ENCODE peak calls at places on chromosomes 2 and 18, in eight cellular contexts. One of them, this sample, is unnamed.

GRCh38 chr2:101277111-101277510 is 24.4 kb downstream of the CNOT11 start:
- DNase-seq in left ventricle myocardium superior: no peak
- DNase-seq in cardiac muscle cell: peak
- DNase-seq in cardiac septum: no peak
- DNase-seq in H54: no peak
- DNase-seq in adipocyte: no peak
- DNase-seq in mesenteric fat pad: no peak
- DNase-seq in endodermal cell: no peak
- DNase-seq in this sample: no peak

GRCh38 chr2:241896746-241897201 is 27.2 kb downstream of the RTP5 start:
- DNase-seq in cardiac muscle cell: no peak
- DNase-seq in cardiac septum: peak
- DNase-seq in endodermal cell: no peak
- DNase-seq in left ventricle myocardium superior: peak
- DNase-seq in H54: no peak
- DNase-seq in mesenteric fat pad: no peak
- DNase-seq in adipocyte: no peak
- DNase-seq in this sample: no peak

GRCh38 chr2:20235655-20236302 is 10.8 kb upstream of the SDC1 start:
- DNase-seq in adipocyte: no peak
- DNase-seq in endodermal cell: peak
- DNase-seq in cardiac muscle cell: no peak
- DNase-seq in cardiac septum: no peak
- DNase-seq in mesenteric fat pad: no peak
- DNase-seq in H54: peak
- DNase-seq in left ventricle myocardium superior: no peak
- DNase-seq in this sample: peak

GRCh38 chr2:129010262-129010661 is 691.6 kb upstream of the HS6ST1 start:
- DNase-seq in mesenteric fat pad: no peak
- DNase-seq in H54: no peak
- DNase-seq in cardiac septum: no peak
- DNase-seq in cardiac muscle cell: no peak
- DNase-seq in endodermal cell: no peak
- DNase-seq in left ventricle myocardium superior: no peak
- DNase-seq in adipocyte: no peak
- DNase-seq in this sample: no peak

GRCh38 chr2:141041281-141041680 is 1089.5 kb downstream of the LRP1B start:
- DNase-seq in H54: no peak
- DNase-seq in cardiac septum: no peak
- DNase-seq in cardiac muscle cell: peak
- DNase-seq in left ventricle myocardium superior: no peak
- DNase-seq in endodermal cell: no peak
- DNase-seq in adipocyte: no peak
- DNase-seq in mesenteric fat pad: no peak
- DNase-seq in this sample: no peak

GRCh38 chr2:190679813-190680591 is 31.1 kb downstream of the NAB1 start:
- DNase-seq in endodermal cell: peak
- DNase-seq in mesenteric fat pad: no peak
- DNase-seq in H54: no peak
- DNase-seq in cardiac septum: no peak
- DNase-seq in adipocyte: no peak
- DNase-seq in cardiac muscle cell: peak
- DNase-seq in left ventricle myocardium superior: peak
- DNase-seq in this sample: peak

GRCh38 chr18:71673954-71674353 is 870.2 kb downstream of the CBLN2 start:
- DNase-seq in mesenteric fat pad: no peak
- DNase-seq in endodermal cell: no peak
- DNase-seq in H54: no peak
- DNase-seq in cardiac muscle cell: no peak
- DNase-seq in left ventricle myocardium superior: no peak
- DNase-seq in cardiac septum: no peak
- DNase-seq in adipocyte: no peak
- DNase-seq in this sample: no peak

GRCh38 chr2:176784633-176785193 is 427.9 kb upstream of the HNRNPA3 start:
- DNase-seq in adipocyte: no peak
- DNase-seq in cardiac septum: no peak
- DNase-seq in left ventricle myocardium superior: no peak
- DNase-seq in cardiac muscle cell: no peak
- DNase-seq in H54: no peak
- DNase-seq in endodermal cell: no peak
- DNase-seq in mesenteric fat pad: no peak
- DNase-seq in this sample: no peak

GRCh38 chr2:156334496-156335478 is 2.3 kb upstream of the NR4A2 start:
- DNase-seq in left ventricle myocardium superior: peak
- DNase-seq in mesenteric fat pad: peak
- DNase-seq in H54: peak
- DNase-seq in adipocyte: peak
- DNase-seq in cardiac muscle cell: peak
- DNase-seq in cardiac septum: peak
- DNase-seq in endodermal cell: peak
- DNase-seq in this sample: peak

GRCh38 chr2:235232474-235233435 is 261.1 kb upstream of the AGAP1 start:
- DNase-seq in adipocyte: no peak
- DNase-seq in cardiac septum: no peak
- DNase-seq in left ventricle myocardium superior: no peak
- DNase-seq in H54: no peak
- DNase-seq in endodermal cell: no peak
- DNase-seq in mesenteric fat pad: no peak
- DNase-seq in cardiac muscle cell: no peak
- DNase-seq in this sample: no peak

GRCh38 chr2:219279916-219280516 is 850 bp downstream of the DNAJB2 start:
- DNase-seq in cardiac septum: no peak
- DNase-seq in adipocyte: no peak
- DNase-seq in mesenteric fat pad: no peak
- DNase-seq in endodermal cell: peak
- DNase-seq in left ventricle myocardium superior: no peak
- DNase-seq in H54: no peak
- DNase-seq in cardiac muscle cell: no peak
- DNase-seq in this sample: no peak

GRCh38 chr2:106165064-106165463 is 29.0 kb downstream of the UXS1 start:
- DNase-seq in cardiac septum: peak
- DNase-seq in endodermal cell: peak
- DNase-seq in adipocyte: no peak
- DNase-seq in H54: no peak
- DNase-seq in left ventricle myocardium superior: no peak
- DNase-seq in cardiac muscle cell: no peak
- DNase-seq in mesenteric fat pad: no peak
- DNase-seq in this sample: no peak

GRCh38 chr18:49813071-49813320 is 337 bp downstream of the ACAA2 start:
- DNase-seq in cardiac septum: peak
- DNase-seq in cardiac muscle cell: no peak
- DNase-seq in left ventricle myocardium superior: peak
- DNase-seq in adipocyte: peak
- DNase-seq in mesenteric fat pad: no peak
- DNase-seq in endodermal cell: no peak
- DNase-seq in H54: no peak
- DNase-seq in this sample: no peak

GRCh38 chr2:155100261-155100660 is 401.8 kb downstream of the KCNJ3 start:
- DNase-seq in H54: no peak
- DNase-seq in adipocyte: no peak
- DNase-seq in left ventricle myocardium superior: no peak
- DNase-seq in endodermal cell: peak
- DNase-seq in cardiac muscle cell: no peak
- DNase-seq in mesenteric fat pad: no peak
- DNase-seq in cardiac septum: no peak
- DNase-seq in this sample: peak

GRCh38 chr2:52128081-52128480 is 1096.1 kb upstream of the NRXN1 start:
- DNase-seq in left ventricle myocardium superior: no peak
- DNase-seq in mesenteric fat pad: no peak
- DNase-seq in H54: no peak
- DNase-seq in endodermal cell: no peak
- DNase-seq in cardiac muscle cell: no peak
- DNase-seq in adipocyte: no peak
- DNase-seq in cardiac septum: no peak
- DNase-seq in this sample: no peak

GRCh38 chr2:52034706-52035105 is 1002.8 kb upstream of the NRXN1 start:
- DNase-seq in cardiac septum: no peak
- DNase-seq in mesenteric fat pad: no peak
- DNase-seq in adipocyte: peak
- DNase-seq in endodermal cell: no peak
- DNase-seq in left ventricle myocardium superior: no peak
- DNase-seq in cardiac muscle cell: peak
- DNase-seq in H54: no peak
- DNase-seq in this sample: no peak

GRCh38 chr18:23487738-23488625 is 15.3 kb upstream of the RMC1 start:
- DNase-seq in adipocyte: peak
- DNase-seq in cardiac muscle cell: peak
- DNase-seq in cardiac septum: no peak
- DNase-seq in H54: no peak
- DNase-seq in endodermal cell: no peak
- DNase-seq in mesenteric fat pad: no peak
- DNase-seq in left ventricle myocardium superior: no peak
- DNase-seq in this sample: peak

GRCh38 chr2:157935378-157935726 is 59.2 kb upstream of the ACVR1 start:
- DNase-seq in H54: no peak
- DNase-seq in adipocyte: no peak
- DNase-seq in endodermal cell: no peak
- DNase-seq in cardiac septum: no peak
- DNase-seq in mesenteric fat pad: no peak
- DNase-seq in left ventricle myocardium superior: no peak
- DNase-seq in cardiac muscle cell: no peak
- DNase-seq in this sample: no peak

GRCh38 chr2:6927186-6927585 is 10.0 kb downstream of the RNF144A start:
- DNase-seq in endodermal cell: no peak
- DNase-seq in adipocyte: no peak
- DNase-seq in cardiac muscle cell: no peak
- DNase-seq in H54: no peak
- DNase-seq in cardiac septum: no peak
- DNase-seq in mesenteric fat pad: no peak
- DNase-seq in left ventricle myocardium superior: peak
- DNase-seq in this sample: peak

GRCh38 chr2:218991674-218992168 is 1.5 kb downstream of the CRYBA2 start:
- DNase-seq in left ventricle myocardium superior: no peak
- DNase-seq in adipocyte: peak
- DNase-seq in cardiac muscle cell: peak
- DNase-seq in cardiac septum: no peak
- DNase-seq in endodermal cell: peak
- DNase-seq in H54: peak
- DNase-seq in mesenteric fat pad: no peak
- DNase-seq in this sample: peak

GRCh38 chr18:53490019-53490418 is 734.5 kb downstream of the MBD2 start:
- DNase-seq in endodermal cell: no peak
- DNase-seq in H54: no peak
- DNase-seq in cardiac septum: no peak
- DNase-seq in left ventricle myocardium superior: no peak
- DNase-seq in adipocyte: no peak
- DNase-seq in mesenteric fat pad: no peak
- DNase-seq in cardiac muscle cell: no peak
- DNase-seq in this sample: no peak

GRCh38 chr2:176293334-176293733 is 24.1 kb downstream of the MTX2 start:
- DNase-seq in left ventricle myocardium superior: no peak
- DNase-seq in cardiac septum: no peak
- DNase-seq in endodermal cell: no peak
- DNase-seq in cardiac muscle cell: no peak
- DNase-seq in mesenteric fat pad: no peak
- DNase-seq in adipocyte: no peak
- DNase-seq in H54: no peak
- DNase-seq in this sample: no peak

GRCh38 chr2:12883911-12884310 is 167.2 kb downstream of the TRIB2 start:
- DNase-seq in adipocyte: peak
- DNase-seq in cardiac septum: no peak
- DNase-seq in endodermal cell: no peak
- DNase-seq in H54: no peak
- DNase-seq in mesenteric fat pad: no peak
- DNase-seq in cardiac muscle cell: peak
- DNase-seq in left ventricle myocardium superior: no peak
- DNase-seq in this sample: peak

GRCh38 chr2:20400787-20401494 is 45.9 kb upstream of the RHOB start:
- DNase-seq in cardiac septum: no peak
- DNase-seq in mesenteric fat pad: no peak
- DNase-seq in H54: no peak
- DNase-seq in left ventricle myocardium superior: no peak
- DNase-seq in cardiac muscle cell: peak
- DNase-seq in endodermal cell: no peak
- DNase-seq in adipocyte: no peak
- DNase-seq in this sample: no peak

GRCh38 chr2:62196278-62196901 is 475 bp downstream of the B3GNT2 start:
- DNase-seq in mesenteric fat pad: peak
- DNase-seq in cardiac septum: peak
- DNase-seq in H54: peak
- DNase-seq in endodermal cell: peak
- DNase-seq in adipocyte: peak
- DNase-seq in left ventricle myocardium superior: no peak
- DNase-seq in cardiac muscle cell: no peak
- DNase-seq in this sample: peak

GRCh38 chr2:65097844-65098243 is 32.1 kb downstream of the RAB1A start:
- DNase-seq in endodermal cell: no peak
- DNase-seq in mesenteric fat pad: no peak
- DNase-seq in H54: no peak
- DNase-seq in left ventricle myocardium superior: no peak
- DNase-seq in adipocyte: no peak
- DNase-seq in cardiac septum: no peak
- DNase-seq in cardiac muscle cell: no peak
- DNase-seq in this sample: no peak

GRCh38 chr2:1150724-1151511 is 200.3 kb downstream of the SNTG2 start:
- DNase-seq in endodermal cell: no peak
- DNase-seq in adipocyte: no peak
- DNase-seq in cardiac muscle cell: no peak
- DNase-seq in H54: no peak
- DNase-seq in left ventricle myocardium superior: no peak
- DNase-seq in mesenteric fat pad: no peak
- DNase-seq in cardiac septum: no peak
- DNase-seq in this sample: no peak

GRCh38 chr2:20661028-20661980 is 5.6 kb upstream of the GDF7 start:
- DNase-seq in cardiac septum: peak
- DNase-seq in left ventricle myocardium superior: no peak
- DNase-seq in mesenteric fat pad: peak
- DNase-seq in H54: peak
- DNase-seq in cardiac muscle cell: peak
- DNase-seq in adipocyte: peak
- DNase-seq in endodermal cell: peak
- DNase-seq in this sample: peak

GRCh38 chr18:59200787-59201186 is 19.2 kb upstream of the GRP start:
- DNase-seq in mesenteric fat pad: no peak
- DNase-seq in cardiac septum: no peak
- DNase-seq in left ventricle myocardium superior: no peak
- DNase-seq in adipocyte: peak
- DNase-seq in cardiac muscle cell: no peak
- DNase-seq in H54: no peak
- DNase-seq in endodermal cell: peak
- DNase-seq in this sample: no peak

GRCh38 chr2:133092571-133092970 is 422.6 kb upstream of the LYPD1 start:
- DNase-seq in left ventricle myocardium superior: no peak
- DNase-seq in endodermal cell: no peak
- DNase-seq in cardiac muscle cell: no peak
- DNase-seq in adipocyte: peak
- DNase-seq in mesenteric fat pad: no peak
- DNase-seq in H54: no peak
- DNase-seq in cardiac septum: no peak
- DNase-seq in this sample: peak